ENCODE peak calls at places on chromosome 13, in six cellular contexts. O is naive thymus-derived CD4-positive, alpha-beta T cell; M is endodermal cell; Q is CD8-positive, alpha-beta memory T cell; Z is epithelial cell of proximal tubule; I is lower lobe of right lung. V is an unnamed sample.

GRCh38 chr13:99310382-99311031 is 3.3 kb upstream of the GPR183 start:
- DNase-seq in Q (no peak), M (no peak), O (no peak), Z (no peak), I (no peak), V (no peak)

GRCh38 chr13:104315606-104316005 is 1249.4 kb upstream of the SLC10A2 start:
- DNase-seq in Z (peak), I (no peak), M (no peak), O (no peak), Q (no peak), V (no peak)

GRCh38 chr13:43725460-43725859 is 61.3 kb downstream of the ENOX1 start:
- DNase-seq in M (no peak), O (no peak), Z (no peak), I (no peak), Q (no peak), V (no peak)

GRCh38 chr13:59038824-59039223 is 1124.9 kb downstream of the DIAPH3 start:
- DNase-seq in M (no peak), Q (no peak), Z (no peak), I (no peak), O (no peak), V (no peak)

GRCh38 chr13:45269204-45269603 is 68.4 kb upstream of the KCTD4 start:
- DNase-seq in I (no peak), M (no peak), O (no peak), Z (no peak), Q (no peak), V (no peak)

GRCh38 chr13:27962982-27963381 is 6.1 kb downstream of the CDX2 start:
- DNase-seq in Z (no peak), Q (no peak), I (no peak), M (peak), O (no peak), V (no peak)

GRCh38 chr13:46866150-46866549 is 30.7 kb downstream of the HTR2A start:
- DNase-seq in Z (no peak), M (peak), O (no peak), I (peak), Q (no peak), V (peak)

GRCh38 chr13:42487221-42487620 is 86.7 kb upstream of the TNFSF11 start:
- DNase-seq in Z (no peak), M (no peak), I (no peak), O (no peak), Q (no peak), V (no peak)

GRCh38 chr13:107807306-107808073 is 407.8 kb downstream of the LIG4 start:
- DNase-seq in Z (no peak), I (no peak), O (no peak), M (no peak), Q (no peak), V (no peak)

GRCh38 chr13:23790591-23791170 is 98.5 kb downstream of the MIPEP start:
- DNase-seq in O (no peak), M (no peak), Z (no peak), Q (no peak), I (no peak), V (no peak)

GRCh38 chr13:111005364-111005763 is 90.5 kb upstream of the ANKRD10 start:
- DNase-seq in M (no peak), O (no peak), Z (no peak), Q (no peak), I (no peak), V (no peak)
- H3K4me3 ChIP-seq in M (no peak), O (no peak), Z (no peak), Q (no peak), I (no peak), V (no peak)

GRCh38 chr13:66071608-66072007 is 1158.5 kb downstream of the PCDH9 start:
- DNase-seq in O (no peak), Z (no peak), Q (no peak), I (no peak), M (no peak), V (no peak)

GRCh38 chr13:66074018-66074615 is 1156.0 kb downstream of the PCDH9 start:
- DNase-seq in I (no peak), O (no peak), Z (no peak), Q (no peak), M (no peak), V (no peak)

GRCh38 chr13:66069570-66069969 is 1160.6 kb downstream of the PCDH9 start:
- DNase-seq in Q (no peak), I (no peak), Z (no peak), O (no peak), M (no peak), V (no peak)

GRCh38 chr13:66071018-66071417 is 1159.1 kb downstream of the PCDH9 start:
- DNase-seq in M (no peak), Z (no peak), Q (no peak), I (no peak), O (no peak), V (no peak)

GRCh38 chr13:66068683-66069082 is 1161.5 kb downstream of the PCDH9 start:
- DNase-seq in M (no peak), Z (no peak), Q (no peak), I (no peak), O (no peak), V (no peak)
- H3K4me3 ChIP-seq in M (no peak), Z (no peak), Q (no peak), I (no peak), O (no peak), V (no peak)

GRCh38 chr13:112052213-112052612 is 14.7 kb upstream of the SOX1 start:
- DNase-seq in Z (no peak), I (no peak), M (no peak), O (no peak), Q (no peak), V (no peak)

GRCh38 chr13:112053744-112054615 is 13.0 kb upstream of the SOX1 start:
- DNase-seq in Q (no peak), O (no peak), M (peak), I (no peak), Z (no peak), V (no peak)

GRCh38 chr13:112054616-112055015 is 12.3 kb upstream of the SOX1 start:
- DNase-seq in M (no peak), Q (no peak), Z (no peak), O (no peak), I (no peak), V (no peak)

GRCh38 chr13:112055032-112055416 is 11.9 kb upstream of the SOX1 start:
- DNase-seq in Z (no peak), I (no peak), Q (no peak), M (no peak), O (no peak), V (no peak)

DNA sequence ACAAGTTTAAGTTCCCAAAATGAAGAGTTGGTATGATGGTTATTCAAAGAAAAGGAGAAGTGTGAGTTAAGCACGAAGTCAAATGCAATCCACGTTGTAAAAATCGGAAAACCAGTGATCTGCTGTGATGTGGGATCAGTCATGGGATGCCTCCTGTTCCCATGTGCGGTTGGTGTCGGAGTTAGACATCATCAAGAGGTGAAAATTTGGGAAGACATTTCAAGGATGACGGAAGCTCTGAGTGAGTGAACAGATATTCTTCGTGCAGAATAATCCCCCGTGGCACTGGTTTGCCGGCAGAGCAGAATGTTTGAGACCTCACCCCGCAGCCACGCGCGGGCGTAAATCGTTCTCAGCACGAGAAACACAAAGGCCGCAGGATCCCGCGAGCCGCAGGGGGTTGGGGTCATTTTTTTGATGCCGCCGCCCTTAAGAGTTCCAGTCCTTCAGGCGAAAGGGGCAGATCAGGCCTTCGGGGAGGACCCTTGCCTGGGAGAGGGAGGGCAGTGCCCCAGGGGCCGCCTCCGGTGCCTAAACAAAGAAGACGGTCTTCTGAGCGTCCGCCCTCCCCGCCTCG is 13.7 kb upstream of the SOX1 start:
- DNase-seq in M (no peak), Q (no peak), Z (no peak), I (no peak), O (no peak), V (no peak)
- H3K4me3 ChIP-seq in M (no peak), Q (no peak), Z (no peak), I (no peak), O (no peak), V (no peak)

GRCh38 chr13:25775986-25776385 is 275.8 kb downstream of the SHISA2 start:
- DNase-seq in Q (no peak), Z (no peak), M (no peak), O (no peak), I (no peak), V (no peak)

GRCh38 chr13:25776722-25777121 is 275.1 kb downstream of the SHISA2 start:
- DNase-seq in I (no peak), Q (no peak), O (no peak), M (no peak), Z (no peak), V (no peak)

GRCh38 chr13:25778808-25779207 is 273.0 kb downstream of the SHISA2 start:
- DNase-seq in Z (no peak), M (no peak), Q (no peak), O (no peak), I (no peak), V (no peak)

GRCh38 chr13:25777509-25777908 is 274.3 kb downstream of the SHISA2 start:
- DNase-seq in Z (no peak), M (no peak), I (no peak), O (no peak), Q (no peak), V (no peak)

DNA sequence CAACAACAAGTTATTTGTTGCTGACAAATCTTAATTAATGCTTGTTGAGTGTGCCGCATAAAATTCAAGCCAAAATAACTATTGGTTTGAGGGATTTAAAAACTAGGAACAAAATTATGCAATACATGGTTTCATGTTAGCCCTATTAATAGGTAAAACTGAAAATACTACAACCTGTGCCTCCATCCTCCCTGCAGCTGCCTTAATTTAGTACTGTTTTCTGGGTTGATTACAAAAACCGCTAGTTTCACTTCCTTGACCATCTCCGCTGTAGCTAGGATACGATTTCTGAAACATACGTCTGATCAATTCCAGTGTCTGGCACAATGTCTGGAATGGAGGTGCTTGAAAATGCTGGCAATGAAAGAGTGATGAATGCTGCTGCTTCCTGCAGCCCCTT is 273.5 kb downstream of the SHISA2 start:
- DNase-seq in I (no peak), M (no peak), Q (no peak), O (no peak), Z (no peak), V (no peak)
- H3K4me3 ChIP-seq in I (no peak), M (peak), Q (no peak), O (no peak), Z (no peak), V (no peak)

DNA sequence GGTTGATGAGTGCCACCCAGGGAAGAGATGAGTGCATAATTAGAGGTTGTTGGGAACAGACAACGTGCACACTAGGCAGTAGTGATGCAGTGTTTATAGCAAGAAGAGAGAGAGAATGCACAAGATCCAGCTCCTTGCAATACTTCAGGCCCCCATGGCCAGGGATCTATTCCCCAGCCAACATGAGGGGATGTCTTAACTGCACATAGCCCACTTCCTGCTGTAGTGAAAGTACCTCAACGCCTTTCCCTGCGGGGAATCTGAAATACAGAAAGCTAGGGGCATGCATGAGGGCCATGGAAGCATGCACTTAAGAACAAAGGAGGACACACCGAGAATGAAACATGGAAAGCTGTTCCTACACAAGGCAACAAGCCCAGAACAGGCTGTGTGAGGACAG is 636.7 kb upstream of the GPC6 start:
- DNase-seq in M (peak), Q (no peak), I (no peak), Z (no peak), O (no peak), V (peak)
- H3K4me3 ChIP-seq in M (no peak), Q (no peak), I (no peak), Z (no peak), O (no peak), V (no peak)

GRCh38 chr13:105450784-105451183 is 1084.7 kb downstream of the EFNB2 start:
- DNase-seq in Z (no peak), I (no peak), M (no peak), O (no peak), Q (no peak), V (no peak)
- H3K4me3 ChIP-seq in Z (no peak), I (no peak), M (no peak), O (no peak), Q (no peak), V (no peak)

DNA sequence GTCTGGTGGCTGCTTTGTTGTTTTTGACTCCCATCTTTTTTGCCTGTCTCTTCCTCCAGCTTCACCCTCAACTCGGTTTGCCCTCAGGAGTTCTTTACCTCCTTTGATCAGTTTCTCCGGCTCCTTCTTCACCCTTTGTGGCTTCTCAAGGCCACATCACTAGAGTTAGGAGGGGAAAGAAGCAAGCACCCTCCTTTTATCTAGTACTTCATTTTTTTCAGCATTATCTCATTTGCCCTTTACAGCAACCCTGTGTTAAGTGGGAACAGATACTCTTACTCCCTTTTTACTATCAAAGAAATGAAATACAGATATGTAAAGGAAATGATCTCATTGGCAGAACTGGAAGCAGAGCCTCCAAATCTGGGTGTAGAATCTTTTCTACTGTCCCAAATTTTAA is 26.9 kb downstream of the RAP2A start:
- DNase-seq in Q (no peak), M (no peak), I (no peak), Z (no peak), O (no peak), V (peak)
- H3K4me3 ChIP-seq in Q (no peak), M (no peak), I (no peak), Z (no peak), O (no peak), V (no peak)

V was measured in Jurkat, Clone E6-1.